ENCODE peak calls at places on chromosomes 1 and 21, in seven cellular contexts. Z is prostate gland, A is heart right ventricle, O is tibial nerve, U is colonic mucosa, Q is hepatocyte, S is OCI-LY7. J is an unnamed sample.

GRCh38 chr1:115531806-115532359 is 109.9 kb upstream of the VANGL1 start:
- DNase-seq in Z (no peak), A (no peak), O (no peak), U (no peak), Q (no peak), S (no peak), J (no peak)

GRCh38 chr1:19010503-19010902 is 54.0 kb upstream of the IFFO2 start:
- DNase-seq in Z (peak), A (no peak), O (no peak), U (no peak), Q (no peak), S (no peak), J (no peak)

GRCh38 chr1:3772027-3772714 is 378 bp upstream of the SMIM1 start:
- DNase-seq in Z (peak), A (peak), O (peak), U (peak), Q (peak), S (peak), J (peak)

GRCh38 chr1:7385471-7386225 is 385.4 kb upstream of the VAMP3 start:
- DNase-seq in Z (no peak), A (peak), O (no peak), U (peak), Q (no peak), S (no peak), J (no peak)

GRCh38 chr1:182120411-182121258 is 59.1 kb upstream of the ZNF648 start:
- DNase-seq in Z (peak), A (no peak), O (peak), U (peak), Q (no peak), S (no peak), J (no peak)

GRCh38 chr1:37325509-37326437 is 148.6 kb upstream of the ZC3H12A start:
- DNase-seq in Z (no peak), A (no peak), O (no peak), U (no peak), Q (no peak), S (no peak), J (no peak)

GRCh38 chr1:155893389-155894142 is 17.6 kb downstream of the RIT1 start:
- DNase-seq in Z (no peak), A (peak), O (no peak), U (no peak), Q (peak), S (peak), J (peak)

GRCh38 chr1:108141604-108142003 is 58.5 kb downstream of the SLC25A24 start:
- DNase-seq in Z (no peak), A (no peak), O (no peak), U (no peak), Q (no peak), S (no peak), J (no peak)

GRCh38 chr1:180899262-180899661 is 13.4 kb upstream of the KIAA1614 start:
- DNase-seq in Z (no peak), A (peak), O (no peak), U (no peak), Q (no peak), S (no peak), J (no peak)

GRCh38 chr1:117680316-117681002 is 74.6 kb downstream of the TENT5C start:
- DNase-seq in Z (no peak), A (no peak), O (no peak), U (peak), Q (no peak), S (no peak), J (no peak)
- H3K27ac ChIP-seq in Z (no peak), A (no peak), O (no peak), U (peak), Q (no peak), S (no peak), J (no peak)

DNA sequence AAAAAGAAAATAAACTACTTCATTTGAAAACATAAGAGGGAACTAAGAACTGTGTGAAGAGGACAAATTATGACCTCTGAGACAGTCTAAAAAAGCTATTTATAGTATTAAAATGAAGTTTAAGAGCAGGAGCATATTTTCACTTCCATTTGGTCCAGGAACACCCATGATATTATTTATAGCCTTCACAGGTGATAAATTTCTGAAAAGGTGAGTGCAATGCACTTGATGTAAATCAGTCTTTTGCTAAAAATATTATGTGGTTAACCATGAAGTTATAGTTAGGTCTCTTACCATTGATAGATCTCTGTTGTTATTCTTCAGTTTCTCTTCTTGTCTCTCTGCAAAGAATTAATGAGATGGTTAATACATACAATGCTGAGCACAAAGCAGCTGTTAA is 14.7 kb downstream of the TMCO1 start:
- DNase-seq in Z (no peak), A (no peak), O (no peak), U (no peak), Q (no peak), S (peak), J (no peak)
- H3K27ac ChIP-seq in Z (no peak), A (no peak), O (no peak), U (no peak), Q (no peak), S (no peak), J (no peak)

DNA sequence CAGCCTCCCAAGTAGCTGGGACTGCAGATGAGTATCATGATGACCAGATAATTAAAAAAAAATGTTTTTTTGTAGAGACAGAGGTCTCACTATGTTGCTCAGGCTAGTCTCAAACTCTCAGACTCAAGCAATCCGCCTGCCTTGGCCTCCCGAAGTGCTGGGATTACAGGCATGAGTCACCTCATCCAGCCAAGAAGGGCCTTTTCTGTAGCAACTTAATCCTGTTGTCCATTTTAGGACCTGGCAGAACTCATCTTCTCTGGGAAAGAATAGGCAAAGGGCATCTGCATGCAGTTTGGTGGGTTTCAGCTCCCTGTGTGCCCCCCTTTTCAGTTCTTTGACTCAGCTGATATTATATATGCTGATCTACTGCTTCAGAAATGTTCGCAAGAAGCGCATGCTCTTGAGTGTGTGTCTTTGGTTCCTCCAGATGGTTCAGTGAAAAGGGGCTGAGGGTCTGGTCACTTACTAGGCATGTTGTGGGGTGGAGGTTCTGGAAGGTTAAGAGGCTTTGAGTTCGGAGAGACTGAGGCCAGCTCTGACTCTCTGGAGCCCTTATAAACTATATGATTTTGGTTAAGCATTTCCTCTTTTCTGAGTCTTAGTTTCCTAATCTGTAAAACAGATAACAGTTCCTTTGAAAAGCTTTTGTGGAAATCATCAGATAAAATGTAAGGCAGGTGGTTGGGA is 19.4 kb upstream of the SRSF4 start:
- DNase-seq in Z (no peak), A (no peak), O (no peak), U (no peak), Q (peak), S (no peak), J (no peak)
- H3K27ac ChIP-seq in Z (no peak), A (no peak), O (peak), U (no peak), Q (peak), S (no peak), J (peak)

GRCh38 chr1:41498809-41499208 is 14.3 kb upstream of the EDN2 start:
- DNase-seq in Z (peak), A (peak), O (no peak), U (peak), Q (no peak), S (no peak), J (no peak)
- H3K27ac ChIP-seq in Z (peak), A (no peak), O (peak), U (peak), Q (no peak), S (no peak), J (no peak)

GRCh38 chr1:157512036-157512969 is 40.0 kb downstream of the FCRL5 start:
- DNase-seq in Z (no peak), A (no peak), O (no peak), U (no peak), Q (no peak), S (peak), J (no peak)
- H3K27ac ChIP-seq in Z (no peak), A (no peak), O (no peak), U (peak), Q (no peak), S (peak), J (no peak)

GRCh38 chr1:109399326-109399957 is 1.7 kb upstream of the SORT1 start:
- DNase-seq in Z (peak), A (peak), O (peak), U (peak), Q (peak), S (peak), J (peak)

GRCh38 chr1:109404838-109405237 is 7.1 kb upstream of the SORT1 start:
- DNase-seq in Z (no peak), A (no peak), O (no peak), U (no peak), Q (no peak), S (no peak), J (no peak)

GRCh38 chr1:109398343-109399225 is 866 bp upstream of the SORT1 start:
- DNase-seq in Z (no peak), A (no peak), O (no peak), U (peak), Q (no peak), S (no peak), J (no peak)

GRCh38 chr1:109400035-109400655 is 2.4 kb upstream of the SORT1 start:
- DNase-seq in Z (no peak), A (no peak), O (no peak), U (no peak), Q (no peak), S (no peak), J (no peak)

DNA sequence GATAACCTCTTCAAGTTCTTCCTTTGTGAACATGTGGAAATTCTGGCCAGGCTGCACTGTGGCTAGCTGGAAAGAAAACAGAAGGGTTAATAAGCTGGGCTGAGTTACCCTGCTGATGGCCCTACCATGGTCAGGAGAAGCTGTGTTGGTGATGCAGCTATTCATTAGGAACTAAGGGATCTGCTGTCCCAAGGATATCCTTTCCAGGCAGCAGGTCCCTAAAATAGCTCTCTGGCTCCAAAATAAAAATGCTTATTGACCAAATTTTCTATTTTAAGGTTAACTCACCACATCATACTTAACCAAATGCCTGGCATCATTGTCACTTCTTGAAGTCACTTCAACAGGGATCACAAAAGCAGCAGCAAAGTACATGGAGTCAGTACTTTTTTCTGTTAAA is 4.3 kb upstream of the SORT1 start:
- DNase-seq in Z (no peak), A (no peak), O (no peak), U (no peak), Q (no peak), S (no peak), J (no peak)
- H3K27ac ChIP-seq in Z (no peak), A (no peak), O (no peak), U (no peak), Q (no peak), S (no peak), J (no peak)

DNA sequence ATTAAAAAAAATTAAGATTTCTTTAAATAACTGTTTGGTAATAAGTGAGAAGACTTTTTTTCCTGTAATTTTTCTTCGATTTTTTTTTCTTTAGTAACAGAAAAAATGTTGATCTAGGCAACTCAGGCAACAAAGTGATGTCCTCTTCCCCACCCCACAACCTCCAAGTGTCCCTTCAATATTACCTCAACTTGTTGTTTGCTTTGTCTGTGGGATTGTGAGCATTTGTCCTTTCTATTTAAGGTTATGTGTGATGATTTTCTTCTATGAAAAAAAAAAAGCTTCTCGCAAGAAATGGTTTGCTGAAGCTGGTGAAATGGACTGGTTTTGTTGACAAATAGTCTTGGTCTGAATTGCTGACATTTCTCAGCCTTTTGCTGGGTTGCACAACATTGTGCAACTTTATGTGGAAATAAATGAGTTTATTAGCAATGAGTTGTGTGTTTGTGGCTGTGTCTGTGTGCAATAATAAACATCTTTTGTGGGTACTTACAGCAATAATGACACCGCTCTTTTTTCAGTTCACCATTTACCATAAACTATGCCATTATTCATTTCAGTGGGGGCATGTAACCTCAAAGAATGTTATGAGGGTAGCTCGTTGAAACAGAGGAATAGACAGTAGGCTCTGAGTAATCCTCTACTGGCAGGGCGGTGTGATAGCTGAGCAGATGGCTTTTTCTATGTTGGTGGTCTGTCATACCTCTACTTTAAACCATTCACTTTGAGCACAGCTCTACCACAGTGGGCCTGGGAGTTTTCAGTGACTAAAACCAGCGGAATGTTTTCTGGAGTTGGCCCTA is 218.4 kb downstream of the HLX start:
- DNase-seq in Z (no peak), A (no peak), O (peak), U (no peak), Q (peak), S (no peak), J (no peak)
- H3K27ac ChIP-seq in Z (no peak), A (no peak), O (peak), U (peak), Q (peak), S (no peak), J (no peak)

GRCh38 chr21:39515684-39516083 is 63.9 kb downstream of the SH3BGR start:
- DNase-seq in Z (no peak), A (no peak), O (no peak), U (no peak), Q (no peak), S (no peak), J (no peak)
- H3K27ac ChIP-seq in Z (no peak), A (no peak), O (no peak), U (no peak), Q (no peak), S (no peak), J (no peak)

DNA sequence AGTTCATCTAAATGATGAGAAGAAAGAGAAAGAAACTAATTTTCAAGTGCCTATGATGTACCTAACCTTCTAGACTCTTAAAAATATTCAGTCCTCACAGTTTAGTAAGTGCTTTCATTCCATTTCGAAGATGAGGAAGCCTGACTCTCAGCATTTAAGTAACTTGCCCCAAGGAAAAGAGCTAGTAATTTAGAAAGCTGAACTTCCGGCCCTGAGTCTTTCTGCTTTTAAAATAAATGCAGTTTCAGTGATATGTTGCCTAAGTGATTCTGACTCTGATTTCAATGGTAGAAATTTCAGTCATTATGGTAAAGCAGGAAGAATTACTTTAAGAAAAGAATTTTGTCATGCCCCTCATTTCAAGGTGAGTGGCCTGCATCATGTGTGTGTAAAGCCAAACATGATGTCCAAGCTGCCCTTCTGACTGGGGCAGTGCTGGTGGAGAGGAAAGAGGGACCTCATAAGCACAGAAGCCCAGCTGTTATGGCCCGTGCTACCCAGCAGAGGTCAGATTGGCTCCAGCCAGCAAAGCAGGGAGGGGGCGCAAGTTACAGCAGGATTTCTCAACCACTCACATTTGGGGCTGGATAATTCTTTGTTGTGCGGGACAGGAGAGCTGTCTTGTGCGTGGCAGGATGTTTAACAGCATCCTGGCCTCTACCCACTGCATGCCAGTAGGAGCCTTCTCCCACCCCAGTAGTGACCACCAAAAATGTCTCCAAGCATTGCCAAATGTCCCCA is 10.7 kb downstream of the ATP1A4 start:
- DNase-seq in Z (no peak), A (peak), O (no peak), U (no peak), Q (no peak), S (peak), J (no peak)
- H3K27ac ChIP-seq in Z (no peak), A (no peak), O (peak), U (no peak), Q (no peak), S (no peak), J (no peak)

DNA sequence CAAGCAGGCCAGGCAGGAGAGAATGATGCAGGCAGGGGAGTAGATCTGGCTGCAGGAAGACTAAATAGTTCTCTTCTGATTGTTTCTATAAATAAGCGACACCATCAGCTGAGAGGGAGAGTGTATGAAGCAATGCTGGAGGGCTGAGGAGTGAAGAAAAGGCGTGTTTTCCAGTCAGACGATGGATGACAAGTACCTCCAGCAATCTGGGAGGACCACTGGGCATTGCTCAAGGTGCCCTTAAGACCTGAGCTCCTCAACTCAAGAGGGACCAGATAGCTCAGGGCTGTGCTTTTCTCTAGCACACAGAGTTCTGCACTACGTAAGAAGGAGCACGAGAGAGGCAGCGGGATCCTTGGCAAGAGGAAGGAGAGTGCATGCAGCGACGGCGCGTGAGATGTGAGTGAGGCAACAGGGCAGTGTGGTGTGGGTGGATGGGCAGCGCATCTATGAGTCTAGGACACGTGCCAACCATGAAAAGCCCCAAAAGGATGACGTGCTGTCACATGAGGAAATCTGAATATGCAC is 36.0 kb downstream of the PABPC4 start:
- DNase-seq in Z (no peak), A (peak), O (peak), U (no peak), Q (no peak), S (no peak), J (no peak)
- H3K27ac ChIP-seq in Z (no peak), A (peak), O (peak), U (no peak), Q (no peak), S (no peak), J (no peak)